ENCODE peak calls at places on chromosomes 16 and 17, in ten cellular contexts. One of them, this sample, is unnamed. For H3K27me3, the result is how much of the 10 kb centered on the place peaks cover.

GRCh38 chr17:50627386-50627781 is 7.3 kb upstream of the ABCC3 start:
- DNase-seq in uterus: no peak
- DNase-seq in HepG2: no peak
- DNase-seq in fibroblast of lung: no peak
- DNase-seq in osteoblast: peak
- DNase-seq in psoas muscle: no peak
- DNase-seq in endodermal cell: no peak
- DNase-seq in adipocyte: no peak
- DNase-seq in naive thymus-derived CD4-positive, alpha-beta T cell: no peak
- DNase-seq in H1: no peak
- DNase-seq in this sample: no peak

GRCh38 chr16:8673611-8674412 is 605 bp upstream of the ABAT start:
- DNase-seq in psoas muscle: no peak
- DNase-seq in fibroblast of lung: no peak
- DNase-seq in adipocyte: no peak
- DNase-seq in H1: no peak
- DNase-seq in endodermal cell: no peak
- DNase-seq in naive thymus-derived CD4-positive, alpha-beta T cell: no peak
- DNase-seq in uterus: no peak
- DNase-seq in HepG2: no peak
- DNase-seq in osteoblast: peak
- DNase-seq in this sample: no peak

GRCh38 chr17:61007980-61008379 is 330.3 kb downstream of the BCAS3 start:
- DNase-seq in fibroblast of lung: peak
- DNase-seq in uterus: no peak
- DNase-seq in endodermal cell: no peak
- DNase-seq in H1: no peak
- DNase-seq in osteoblast: no peak
- DNase-seq in psoas muscle: no peak
- DNase-seq in naive thymus-derived CD4-positive, alpha-beta T cell: no peak
- DNase-seq in adipocyte: no peak
- DNase-seq in HepG2: no peak
- DNase-seq in this sample: no peak

GRCh38 chr17:81253358-81254131 is 14.4 kb downstream of the NDUFAF8 start:
- DNase-seq in endodermal cell: peak
- DNase-seq in uterus: peak
- DNase-seq in HepG2: no peak
- DNase-seq in fibroblast of lung: peak
- DNase-seq in osteoblast: peak
- DNase-seq in psoas muscle: peak
- DNase-seq in H1: no peak
- DNase-seq in naive thymus-derived CD4-positive, alpha-beta T cell: peak
- DNase-seq in adipocyte: peak
- DNase-seq in this sample: peak

GRCh38 chr16:19715566-19715965 is 2.5 kb downstream of the KNOP1 start:
- DNase-seq in uterus: no peak
- DNase-seq in naive thymus-derived CD4-positive, alpha-beta T cell: no peak
- DNase-seq in psoas muscle: no peak
- DNase-seq in fibroblast of lung: no peak
- DNase-seq in adipocyte: no peak
- DNase-seq in osteoblast: peak
- DNase-seq in endodermal cell: no peak
- DNase-seq in H1: no peak
- DNase-seq in HepG2: no peak
- DNase-seq in this sample: no peak

GRCh38 chr17:14803781-14804180 is 461.3 kb downstream of the PMP22 start:
- DNase-seq in HepG2: no peak
- DNase-seq in psoas muscle: no peak
- DNase-seq in H1: no peak
- DNase-seq in uterus: no peak
- DNase-seq in adipocyte: peak
- DNase-seq in fibroblast of lung: peak
- DNase-seq in naive thymus-derived CD4-positive, alpha-beta T cell: no peak
- DNase-seq in osteoblast: no peak
- DNase-seq in endodermal cell: no peak
- DNase-seq in this sample: no peak

GRCh38 chr16:69589434-69590269 is 23.9 kb downstream of the NFAT5 start:
- DNase-seq in adipocyte: no peak
- DNase-seq in H1: no peak
- DNase-seq in uterus: no peak
- DNase-seq in osteoblast: no peak
- DNase-seq in endodermal cell: no peak
- DNase-seq in psoas muscle: no peak
- DNase-seq in fibroblast of lung: no peak
- DNase-seq in naive thymus-derived CD4-positive, alpha-beta T cell: no peak
- DNase-seq in HepG2: no peak
- DNase-seq in this sample: no peak

GRCh38 chr17:17060001-17060929 is 18.0 kb downstream of the MPRIP start:
- DNase-seq in H1: no peak
- DNase-seq in uterus: peak
- DNase-seq in osteoblast: peak
- DNase-seq in endodermal cell: peak
- DNase-seq in naive thymus-derived CD4-positive, alpha-beta T cell: no peak
- DNase-seq in fibroblast of lung: no peak
- DNase-seq in psoas muscle: no peak
- DNase-seq in adipocyte: no peak
- DNase-seq in HepG2: no peak
- DNase-seq in this sample: no peak

GRCh38 chr17:77284023-77284617 is 143.4 kb downstream of the SEC14L1 start:
- DNase-seq in H1: no peak
- DNase-seq in osteoblast: peak
- DNase-seq in HepG2: no peak
- DNase-seq in fibroblast of lung: no peak
- DNase-seq in uterus: no peak
- DNase-seq in adipocyte: no peak
- DNase-seq in endodermal cell: no peak
- DNase-seq in psoas muscle: no peak
- DNase-seq in naive thymus-derived CD4-positive, alpha-beta T cell: no peak
- DNase-seq in this sample: no peak

GRCh38 chr16:7101054-7101453 is 231.6 kb upstream of the RBFOX1 start:
- DNase-seq in HepG2: no peak
- DNase-seq in fibroblast of lung: no peak
- DNase-seq in osteoblast: no peak
- DNase-seq in psoas muscle: no peak
- DNase-seq in endodermal cell: no peak
- DNase-seq in uterus: no peak
- DNase-seq in naive thymus-derived CD4-positive, alpha-beta T cell: no peak
- DNase-seq in adipocyte: no peak
- DNase-seq in H1: no peak
- DNase-seq in this sample: no peak

GRCh38 chr16:55142405-55142804 is 181.6 kb upstream of the IRX6 start:
- DNase-seq in uterus: no peak
- DNase-seq in endodermal cell: peak
- DNase-seq in psoas muscle: no peak
- DNase-seq in naive thymus-derived CD4-positive, alpha-beta T cell: no peak
- DNase-seq in adipocyte: no peak
- DNase-seq in HepG2: no peak
- DNase-seq in osteoblast: no peak
- DNase-seq in fibroblast of lung: no peak
- DNase-seq in H1: no peak
- DNase-seq in this sample: no peak

GRCh38 chr17:77770331-77771105 is 188.0 kb upstream of the TNRC6C start:
- DNase-seq in HepG2: no peak
- DNase-seq in adipocyte: peak
- DNase-seq in psoas muscle: peak
- DNase-seq in H1: no peak
- DNase-seq in osteoblast: peak
- DNase-seq in uterus: no peak
- DNase-seq in endodermal cell: peak
- DNase-seq in naive thymus-derived CD4-positive, alpha-beta T cell: no peak
- DNase-seq in fibroblast of lung: no peak
- DNase-seq in this sample: no peak

GRCh38 chr16:78675312-78675711 is 575.9 kb downstream of the WWOX start:
- DNase-seq in endodermal cell: peak
- DNase-seq in H1: no peak
- DNase-seq in fibroblast of lung: peak
- DNase-seq in osteoblast: no peak
- DNase-seq in HepG2: peak
- DNase-seq in adipocyte: no peak
- DNase-seq in uterus: no peak
- DNase-seq in naive thymus-derived CD4-positive, alpha-beta T cell: no peak
- DNase-seq in psoas muscle: no peak
- DNase-seq in this sample: no peak

GRCh38 chr16:88487920-88488842 is 35.1 kb downstream of the ZFPM1 start:
- DNase-seq in H1: no peak
- DNase-seq in endodermal cell: peak
- DNase-seq in HepG2: peak
- DNase-seq in uterus: no peak
- DNase-seq in psoas muscle: no peak
- DNase-seq in naive thymus-derived CD4-positive, alpha-beta T cell: no peak
- DNase-seq in osteoblast: no peak
- DNase-seq in adipocyte: no peak
- DNase-seq in fibroblast of lung: no peak
- DNase-seq in this sample: peak

GRCh38 chr16:75216576-75216975 is 2.2 kb upstream of the CTRB1 start:
- DNase-seq in H1: no peak
- DNase-seq in HepG2: no peak
- DNase-seq in adipocyte: no peak
- DNase-seq in psoas muscle: no peak
- DNase-seq in endodermal cell: no peak
- DNase-seq in uterus: no peak
- DNase-seq in osteoblast: no peak
- DNase-seq in naive thymus-derived CD4-positive, alpha-beta T cell: no peak
- DNase-seq in fibroblast of lung: no peak
- DNase-seq in this sample: no peak

GRCh38 chr16:11506816-11507305 is 79.9 kb downstream of the LITAF start:
- DNase-seq in H1: no peak
- DNase-seq in naive thymus-derived CD4-positive, alpha-beta T cell: no peak
- DNase-seq in endodermal cell: peak
- DNase-seq in osteoblast: no peak
- DNase-seq in uterus: no peak
- DNase-seq in HepG2: no peak
- DNase-seq in psoas muscle: no peak
- DNase-seq in fibroblast of lung: no peak
- DNase-seq in adipocyte: no peak
- DNase-seq in this sample: no peak

GRCh38 chr17:71938340-71939010 is 182.3 kb upstream of the SOX9 start:
- DNase-seq in HepG2: no peak
- DNase-seq in H1: no peak
- DNase-seq in fibroblast of lung: no peak
- DNase-seq in uterus: no peak
- DNase-seq in naive thymus-derived CD4-positive, alpha-beta T cell: no peak
- DNase-seq in adipocyte: no peak
- DNase-seq in psoas muscle: no peak
- DNase-seq in osteoblast: no peak
- DNase-seq in endodermal cell: no peak
- DNase-seq in this sample: no peak

DNA sequence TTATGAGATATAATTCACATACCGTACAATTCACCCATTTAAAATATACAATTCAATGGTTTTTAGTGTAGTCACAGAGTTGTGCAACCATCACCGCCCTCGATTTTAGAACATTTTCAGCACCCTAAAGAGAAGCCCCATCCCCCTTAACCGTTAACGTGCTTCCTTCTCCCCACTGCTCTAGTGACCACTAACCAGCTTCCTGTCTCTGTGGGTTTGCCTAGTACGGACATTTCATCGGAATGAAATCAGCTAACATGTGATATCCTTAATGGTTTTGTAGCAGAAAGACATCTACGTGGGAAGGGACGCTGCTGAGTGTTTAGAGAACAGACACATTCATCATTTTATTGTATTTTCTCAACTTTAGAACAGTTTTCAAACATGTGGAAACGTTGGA is 80.8 kb upstream of the HSBP1 start:
- DNase-seq in uterus: no peak
- DNase-seq in H1: no peak
- DNase-seq in fibroblast of lung: peak
- DNase-seq in naive thymus-derived CD4-positive, alpha-beta T cell: no peak
- DNase-seq in osteoblast: peak
- DNase-seq in adipocyte: no peak
- DNase-seq in psoas muscle: no peak
- DNase-seq in HepG2: no peak
- DNase-seq in endodermal cell: no peak
- DNase-seq in this sample: no peak
- H3K4me3 ChIP-seq in uterus: no peak
- H3K4me3 ChIP-seq in H1: no peak
- H3K4me3 ChIP-seq in fibroblast of lung: no peak
- H3K4me3 ChIP-seq in naive thymus-derived CD4-positive, alpha-beta T cell: no peak
- H3K4me3 ChIP-seq in osteoblast: no peak
- H3K4me3 ChIP-seq in adipocyte: no peak
- H3K4me3 ChIP-seq in psoas muscle: no peak
- H3K4me3 ChIP-seq in HepG2: no peak
- H3K4me3 ChIP-seq in endodermal cell: no peak
- H3K4me3 ChIP-seq in this sample: no peak

GRCh38 chr17:66417300-66417719 is 114.9 kb downstream of the PRKCA start:
- DNase-seq in naive thymus-derived CD4-positive, alpha-beta T cell: no peak
- DNase-seq in psoas muscle: no peak
- DNase-seq in H1: no peak
- DNase-seq in adipocyte: no peak
- DNase-seq in endodermal cell: peak
- DNase-seq in osteoblast: no peak
- DNase-seq in HepG2: peak
- DNase-seq in uterus: no peak
- DNase-seq in fibroblast of lung: no peak
- DNase-seq in this sample: no peak
- H3K27me3 ChIP-seq in naive thymus-derived CD4-positive, alpha-beta T cell: under half
- H3K27me3 ChIP-seq in psoas muscle: under half
- H3K27me3 ChIP-seq in H1: under half
- H3K27me3 ChIP-seq in adipocyte: under half
- H3K27me3 ChIP-seq in endodermal cell: under half
- H3K27me3 ChIP-seq in osteoblast: under half
- H3K27me3 ChIP-seq in HepG2: under half
- H3K27me3 ChIP-seq in uterus: under half
- H3K27me3 ChIP-seq in fibroblast of lung: under half
- H3K27me3 ChIP-seq in this sample: under half

GRCh38 chr16:49280861-49281331 is 742 bp downstream of the CBLN1 start:
- DNase-seq in fibroblast of lung: no peak
- DNase-seq in HepG2: no peak
- DNase-seq in H1: no peak
- DNase-seq in psoas muscle: no peak
- DNase-seq in endodermal cell: no peak
- DNase-seq in naive thymus-derived CD4-positive, alpha-beta T cell: no peak
- DNase-seq in osteoblast: peak
- DNase-seq in adipocyte: no peak
- DNase-seq in uterus: no peak
- DNase-seq in this sample: peak
- H3K4me3 ChIP-seq in fibroblast of lung: no peak
- H3K4me3 ChIP-seq in HepG2: no peak
- H3K4me3 ChIP-seq in H1: peak
- H3K4me3 ChIP-seq in psoas muscle: peak
- H3K4me3 ChIP-seq in endodermal cell: peak
- H3K4me3 ChIP-seq in naive thymus-derived CD4-positive, alpha-beta T cell: no peak
- H3K4me3 ChIP-seq in osteoblast: no peak
- H3K4me3 ChIP-seq in adipocyte: no peak
- H3K4me3 ChIP-seq in uterus: no peak
- H3K4me3 ChIP-seq in this sample: peak

GRCh38 chr17:79848370-79848766 is 9.1 kb upstream of the CBX4 start:
- DNase-seq in HepG2: no peak
- DNase-seq in fibroblast of lung: no peak
- DNase-seq in endodermal cell: no peak
- DNase-seq in naive thymus-derived CD4-positive, alpha-beta T cell: no peak
- DNase-seq in psoas muscle: no peak
- DNase-seq in uterus: no peak
- DNase-seq in adipocyte: no peak
- DNase-seq in H1: no peak
- DNase-seq in osteoblast: no peak
- DNase-seq in this sample: no peak
- H3K27me3 ChIP-seq in HepG2: under half
- H3K27me3 ChIP-seq in fibroblast of lung: under half
- H3K27me3 ChIP-seq in endodermal cell: half or more
- H3K27me3 ChIP-seq in naive thymus-derived CD4-positive, alpha-beta T cell: under half
- H3K27me3 ChIP-seq in psoas muscle: under half
- H3K27me3 ChIP-seq in uterus: under half
- H3K27me3 ChIP-seq in adipocyte: under half
- H3K27me3 ChIP-seq in H1: under half
- H3K27me3 ChIP-seq in osteoblast: under half
- H3K27me3 ChIP-seq in this sample: under half